ENCODE peak calls at places on chromosomes 2 and 18, in seven cellular contexts. O is HL-60; K is activated CD4-positive, alpha-beta T cell treated with anti-CD3 and anti-CD28 coated beads, Interleukin-2, amount 10 ng/mL, durations not matched to agents 7 days and 5 days; C is iris pigment epithelial cell; B is neural crest cell; F is NCI-H1105; Q is naive thymus-derived CD4-positive, alpha-beta T cell. I is an unnamed sample.

GRCh38 chr2:1140389-1141003 is 189.8 kb downstream of the SNTG2 start:
- DNase-seq in Q (peak), O (no peak), F (no peak), C (no peak), K (peak), B (peak), I (no peak)

GRCh38 chr2:215607790-215608189 is 171.9 kb upstream of the FN1 start:
- DNase-seq in O (no peak), C (peak), F (no peak), B (no peak), Q (no peak), K (no peak), I (no peak)

GRCh38 chr2:2324565-2325101 is 6.4 kb downstream of the MYT1L start:
- DNase-seq in K (no peak), C (no peak), B (no peak), Q (no peak), O (no peak), F (no peak), I (no peak)

GRCh38 chr2:1633092-1633721 is 111.1 kb downstream of the PXDN start:
- DNase-seq in F (no peak), B (no peak), O (no peak), K (no peak), Q (no peak), C (peak), I (peak)

GRCh38 chr18:48228301-48228715 is 180.9 kb downstream of the ZBTB7C start:
- DNase-seq in O (no peak), Q (no peak), C (peak), K (peak), F (no peak), B (no peak), I (no peak)

GRCh38 chr2:224904390-224904789 is 137.9 kb downstream of the DOCK10 start:
- DNase-seq in B (no peak), O (no peak), K (no peak), F (no peak), C (peak), Q (no peak), I (no peak)

GRCh38 chr2:27647289-27647688 is 16.1 kb downstream of the SUPT7L start:
- DNase-seq in F (no peak), C (peak), B (no peak), K (no peak), O (no peak), Q (no peak), I (no peak)

GRCh38 chr2:65710779-65711295 is 278.4 kb upstream of the SPRED2 start:
- DNase-seq in K (no peak), C (peak), B (no peak), F (no peak), Q (no peak), O (no peak), I (peak)

GRCh38 chr2:99821039-99821438 is 321.4 kb downstream of the AFF3 start:
- DNase-seq in O (no peak), F (no peak), C (no peak), K (no peak), B (no peak), Q (no peak), I (peak)

GRCh38 chr2:111121028-111121872 is 536 bp downstream of the BCL2L11 start:
- DNase-seq in F (peak), K (peak), Q (peak), C (peak), B (peak), O (no peak), I (peak)

GRCh38 chr2:128543646-128544045 is 225.0 kb upstream of the HS6ST1 start:
- DNase-seq in O (no peak), C (no peak), F (no peak), B (no peak), Q (no peak), K (no peak), I (peak)

GRCh38 chr18:42758851-42759250 is 356.6 kb downstream of the RIT2 start:
- DNase-seq in C (no peak), F (no peak), Q (no peak), O (no peak), K (no peak), B (no peak), I (no peak)

GRCh38 chr2:231869704-231870103 is 56.5 kb downstream of the NPPC start:
- DNase-seq in C (no peak), K (no peak), F (no peak), B (no peak), Q (no peak), O (no peak), I (no peak)

GRCh38 chr2:125405816-125406215 is 1250.1 kb upstream of the GYPC start:
- DNase-seq in C (peak), F (no peak), K (no peak), B (no peak), Q (no peak), O (no peak), I (peak)

GRCh38 chr2:166568409-166568808 is 74.4 kb upstream of the SCN7A start:
- DNase-seq in C (no peak), F (no peak), O (no peak), B (no peak), Q (no peak), K (no peak), I (no peak)

GRCh38 chr2:221567809-221568208 is 4.3 kb downstream of the EPHA4 start:
- DNase-seq in F (no peak), C (peak), O (no peak), Q (no peak), K (no peak), B (no peak), I (no peak)

GRCh38 chr2:160087854-160088745 is 25.7 kb upstream of the PLA2R1 start:
- DNase-seq in F (no peak), B (no peak), K (no peak), C (no peak), Q (no peak), O (no peak), I (peak)

GRCh38 chr2:232296766-232297525 is 81.6 kb upstream of the ALPP start:
- DNase-seq in Q (no peak), F (no peak), K (no peak), C (no peak), B (no peak), O (no peak), I (no peak)

GRCh38 chr18:59718108-59719057 is 21.2 kb upstream of the CCBE1 start:
- DNase-seq in F (no peak), O (no peak), K (no peak), B (no peak), C (peak), Q (no peak), I (peak)

GRCh38 chr2:30807249-30807648 is at the start of gene CAPN13:
- DNase-seq in K (no peak), B (no peak), Q (no peak), F (no peak), C (no peak), O (no peak), I (no peak)

GRCh38 chr2:216109962-216110614 is 940 bp downstream of the XRCC5 start:
- DNase-seq in B (no peak), O (no peak), Q (peak), C (peak), K (peak), F (no peak), I (peak)

GRCh38 chr2:189002079-189002478 is 27.9 kb downstream of the COL3A1 start:
- DNase-seq in O (no peak), K (no peak), B (no peak), F (no peak), Q (no peak), C (peak), I (no peak)

GRCh38 chr2:1455466-1455865 is 42.2 kb downstream of the TPO start:
- DNase-seq in Q (no peak), B (no peak), C (peak), O (no peak), K (no peak), F (no peak), I (no peak)

GRCh38 chr18:76412818-76413565 is 82.0 kb downstream of the ZNF516 start:
- DNase-seq in F (no peak), Q (no peak), O (no peak), B (no peak), C (peak), K (no peak), I (no peak)

GRCh38 chr2:128384956-128385355 is 66.3 kb upstream of the HS6ST1 start:
- DNase-seq in F (no peak), B (no peak), K (no peak), Q (no peak), C (no peak), O (no peak), I (no peak)

GRCh38 chr2:212979799-212980198 is 171.6 kb downstream of the IKZF2 start:
- DNase-seq in K (no peak), B (no peak), Q (no peak), F (no peak), C (peak), O (no peak), I (no peak)

GRCh38 chr2:223633656-223634055 is 31.5 kb upstream of the SCG2 start:
- DNase-seq in Q (no peak), O (no peak), F (no peak), K (no peak), C (no peak), B (no peak), I (no peak)

GRCh38 chr2:198444800-198445287 is 640.5 kb downstream of the PLCL1 start:
- DNase-seq in F (no peak), C (no peak), Q (no peak), O (no peak), B (no peak), K (no peak), I (no peak)

GRCh38 chr2:168220971-168221819 is 26.2 kb downstream of the STK39 start:
- DNase-seq in B (no peak), O (no peak), C (peak), Q (no peak), K (no peak), F (no peak), I (no peak)

GRCh38 chr18:74836296-74837139 is 238.8 kb downstream of the ZNF407 start:
- DNase-seq in C (peak), B (no peak), Q (no peak), F (peak), K (no peak), O (no peak), I (peak)

GRCh38 chr18:75252136-75252535 is 41.5 kb downstream of the TSHZ1 start:
- DNase-seq in Q (no peak), C (no peak), F (no peak), O (no peak), K (no peak), B (no peak), I (no peak)

GRCh38 chr2:222518570-222519381 is 94.4 kb downstream of the SGPP2 start:
- DNase-seq in F (no peak), K (no peak), C (peak), O (no peak), Q (no peak), B (no peak), I (peak)

GRCh38 chr2:35035883-35036282 is 1319.7 kb upstream of the CRIM1 start:
- DNase-seq in B (no peak), C (no peak), O (no peak), F (no peak), Q (no peak), K (no peak), I (peak)

GRCh38 chr2:84870306-84870705 is 10.6 kb downstream of the TRABD2A start:
- DNase-seq in C (no peak), K (no peak), O (no peak), Q (no peak), B (no peak), F (no peak), I (no peak)

GRCh38 chr2:237859082-237859433 is 365 bp upstream of the RAMP1 start:
- DNase-seq in K (no peak), Q (no peak), C (no peak), B (no peak), O (no peak), F (no peak), I (no peak)

I was measured in SJCRH30.